ENCODE peak calls at places on chromosomes 11 and 22, in ten cellular contexts. D is NCI-H146; W is T-cell; U is brain microvascular endothelial cell; P is CD8-positive, alpha-beta memory T cell; L is stimulated activated CD4-positive, alpha-beta T cell treated with anti-CD3 and anti-CD28 coated beads, Interleukin-12 subunit alpha, Interleukin-12 subunit beta, amount 100 ng/mL, for 48 hours; B is OCI-LY7; J is left ventricle myocardium superior; Z is activated CD8-positive, alpha-beta memory T cell treated with anti-CD3 and anti-CD28 coated beads, Interleukin-2, amount 10 ng/mL, durations not matched to agents 7 days and 5 days; R is SJSA1. O is an unnamed sample.

GRCh38 chr11:15935370-15935769 is 421.0 kb downstream of the SOX6 start:
- DNase-seq in U (no peak), W (no peak), P (no peak), D (no peak), B (no peak), Z (no peak), J (no peak), R (no peak), L (no peak), O (no peak)

GRCh38 chr11:65262381-65262680 is 569 bp downstream of the POLA2 start:
- DNase-seq in L (peak; percentile 14), W (peak; percentile 6), U (no peak), R (no peak), P (no peak), J (no peak), Z (no peak), D (no peak), B (no peak), O (no peak)

GRCh38 chr11:74429205-74429604 is 31.0 kb upstream of the PGM2L1 start:
- DNase-seq in W (no peak), D (no peak), B (no peak), Z (no peak), U (no peak), R (no peak), L (no peak), P (no peak), J (no peak), O (no peak)

GRCh38 chr11:26276798-26277424 is 55.0 kb upstream of the ANO3 start:
- DNase-seq in J (no peak), L (peak; percentile 8), B (peak; percentile 71), W (no peak), D (peak; percentile 36), P (no peak), U (peak; percentile 61), Z (peak; percentile 49), R (peak; percentile 51), O (peak; percentile 20)

GRCh38 chr11:30239025-30239424 is 8.2 kb downstream of the FSHB start:
- DNase-seq in L (no peak), R (no peak), U (no peak), P (no peak), B (no peak), Z (no peak), J (no peak), D (no peak), W (no peak), O (no peak)

GRCh38 chr22:27808730-27809129 is 7.2 kb upstream of the MN1 start:
- DNase-seq in W (no peak), L (no peak), B (no peak), U (no peak), P (no peak), Z (no peak), D (no peak), J (no peak), R (no peak), O (no peak)

GRCh38 chr22:43446881-43447280 is 35.1 kb downstream of the MPPED1 start:
- DNase-seq in L (no peak), W (no peak), P (no peak), B (no peak), J (no peak), R (no peak), Z (no peak), D (peak; percentile 85), U (no peak), O (no peak)

GRCh38 chr11:109486129-109486528 is 64.1 kb downstream of the C11orf87 start:
- DNase-seq in W (no peak), L (no peak), P (no peak), R (no peak), B (no peak), D (peak; percentile 97), U (no peak), J (no peak), Z (no peak), O (no peak)

GRCh38 chr11:111735262-111736116 is 30.7 kb downstream of the PPP2R1B start:
- DNase-seq in W (no peak), L (no peak), P (no peak), Z (no peak), J (peak; percentile 79), D (peak; percentile 5), U (peak; percentile 98), B (no peak), R (peak; percentile 78), O (peak; percentile 73)

GRCh38 chr11:70550456-70551195 is 152.3 kb downstream of the CTTN start:
- DNase-seq in P (no peak), U (no peak), L (no peak), Z (no peak), W (no peak), J (no peak), B (no peak), D (no peak), R (no peak), O (no peak)

GRCh38 chr22:34414467-34415440 is 494.5 kb upstream of the LARGE1 start:
- DNase-seq in D (peak; percentile 20), R (peak; percentile 5), J (no peak), U (no peak), Z (peak; percentile 43), B (peak; percentile 69), W (no peak), P (no peak), L (peak; percentile 2), O (no peak)

GRCh38 chr11:125871391-125872137 is 15.9 kb upstream of the HYLS1 start:
- DNase-seq in J (no peak), D (peak; percentile 36), U (peak; percentile 25), W (no peak), Z (no peak), P (no peak), L (no peak), B (peak; percentile 20), R (no peak), O (no peak)

GRCh38 chr22:37816543-37817180 is 6.5 kb upstream of the GALR3 start:
- DNase-seq in U (no peak), Z (no peak), D (no peak), P (no peak), W (no peak), L (no peak), B (no peak), J (no peak), R (no peak), O (no peak)

GRCh38 chr11:4459470-4459869 is 10.4 kb downstream of the OR52K2 start:
- DNase-seq in P (no peak), U (no peak), B (no peak), D (no peak), Z (no peak), J (no peak), R (no peak), W (no peak), L (no peak), O (no peak)

GRCh38 chr11:122440783-122441701 is 214.5 kb upstream of the UBASH3B start:
- DNase-seq in D (no peak), R (no peak), W (no peak), Z (no peak), P (no peak), L (no peak), J (peak; percentile 63), U (peak; percentile 14), B (no peak), O (peak; percentile 43)

GRCh38 chr22:39349506-39349966 is 255 bp upstream of the SYNGR1 start:
- DNase-seq in D (peak; percentile 38), B (peak; percentile 81), J (peak; percentile 76), L (no peak), W (no peak), P (no peak), U (no peak), R (peak; percentile 36), Z (peak; percentile 45), O (peak; percentile 44)

GRCh38 chr11:34084637-34085036 is 20.8 kb upstream of the NAT10 start:
- DNase-seq in R (no peak), J (no peak), L (no peak), P (no peak), D (no peak), Z (no peak), U (no peak), W (no peak), B (no peak), O (no peak)

O was measured in left ventricle myocardium inferior.